ENCODE peak calls at places on chromosomes 16 and 17, in six cellular contexts. W is K562, D is A549, P is GM12878, T is HepG2, G is upper lobe of left lung. M is an unnamed sample.

GRCh38 chr17:73203135-73203787 is 10.4 kb downstream of the COG1 start:
- ATAC-seq in W (no peak), D (no peak), P (peak), T (peak), G (peak), M (peak)

GRCh38 chr17:5049314-5049819 is 14.1 kb upstream of the SLC52A1 start:
- ATAC-seq in W (no peak), D (no peak), P (peak), T (no peak), G (no peak), M (no peak)

GRCh38 chr16:87826798-87827587 is 42.3 kb downstream of the SLC7A5 start:
- ATAC-seq in W (no peak), D (peak), P (no peak), T (peak), G (no peak), M (no peak)

GRCh38 chr17:74340470-74341023 is 14.5 kb downstream of the KIF19 start:
- ATAC-seq in W (peak), D (no peak), P (peak), T (peak), G (no peak), M (no peak)

GRCh38 chr17:6254036-6254435 is 180.9 kb downstream of the AIPL1 start:
- ATAC-seq in W (no peak), D (peak), P (no peak), T (no peak), G (no peak), M (no peak)

GRCh38 chr17:57461082-57461481 is 204.8 kb downstream of the MSI2 start:
- ATAC-seq in W (no peak), D (no peak), P (peak), T (no peak), G (no peak), M (no peak)

GRCh38 chr17:77124192-77124908 is 16.4 kb upstream of the SEC14L1 start:
- ATAC-seq in W (peak), D (no peak), P (no peak), T (no peak), G (no peak), M (peak)

GRCh38 chr17:1201132-1201702 is 21.4 kb upstream of the ABR start:
- ATAC-seq in W (no peak), D (peak), P (peak), T (no peak), G (no peak), M (no peak)

GRCh38 chr16:10080031-10080772 is 102.0 kb downstream of the GRIN2A start:
- ATAC-seq in W (no peak), D (peak), P (no peak), T (peak), G (peak), M (peak)

GRCh38 chr17:33310296-33310695 is 17.2 kb upstream of the ASIC2 start:
- ATAC-seq in W (no peak), D (no peak), P (no peak), T (no peak), G (no peak), M (no peak)

GRCh38 chr17:35775583-35775982 is 14.9 kb downstream of the C17orf50 start:
- ATAC-seq in W (no peak), D (no peak), P (no peak), T (no peak), G (no peak), M (no peak)

GRCh38 chr17:2253362-2253761 is 50.2 kb downstream of the SMG6 start:
- ATAC-seq in W (no peak), D (no peak), P (no peak), T (no peak), G (no peak), M (no peak)

GRCh38 chr17:237406-237955 is 56.0 kb upstream of the DOC2B start:
- ATAC-seq in W (no peak), D (peak), P (no peak), T (no peak), G (no peak), M (no peak)

GRCh38 chr17:9817086-9817485 is 4.8 kb downstream of the GSG1L2 start:
- ATAC-seq in W (no peak), D (peak), P (no peak), T (peak), G (peak), M (peak)

GRCh38 chr16:48157794-48158193 is 2.0 kb upstream of the ABCC12 start:
- ATAC-seq in W (no peak), D (no peak), P (peak), T (no peak), G (no peak), M (no peak)

GRCh38 chr17:55134486-55135157 is 130.1 kb upstream of the HLF start:
- ATAC-seq in W (no peak), D (no peak), P (no peak), T (no peak), G (no peak), M (no peak)

GRCh38 chr17:65312718-65313382 is 175.7 kb downstream of the RGS9 start:
- ATAC-seq in W (peak), D (no peak), P (no peak), T (no peak), G (no peak), M (no peak)

GRCh38 chr17:40399185-40399584 is 18.5 kb downstream of the TOP2A start:
- ATAC-seq in W (peak), D (peak), P (peak), T (peak), G (peak), M (no peak)

GRCh38 chr17:65055280-65055707 is 1.2 kb downstream of the GNA13 start:
- ATAC-seq in W (peak), D (no peak), P (peak), T (peak), G (no peak), M (no peak)

GRCh38 chr17:75239778-75240393 is 21.5 kb downstream of the GGA3 start:
- ATAC-seq in W (no peak), D (peak), P (no peak), T (peak), G (no peak), M (no peak)

GRCh38 chr17:8366231-8366630 is 10.3 kb downstream of the KRABD2 start:
- ATAC-seq in W (no peak), D (peak), P (no peak), T (no peak), G (no peak), M (peak)

GRCh38 chr17:81990836-81991683 is 13.6 kb downstream of the ASPSCR1 start:
- ATAC-seq in W (no peak), D (peak), P (no peak), T (no peak), G (peak), M (no peak)

GRCh38 chr17:60163108-60163784 is 13.5 kb downstream of the CA4 start:
- ATAC-seq in W (peak), D (no peak), P (peak), T (peak), G (no peak), M (no peak)

DNA sequence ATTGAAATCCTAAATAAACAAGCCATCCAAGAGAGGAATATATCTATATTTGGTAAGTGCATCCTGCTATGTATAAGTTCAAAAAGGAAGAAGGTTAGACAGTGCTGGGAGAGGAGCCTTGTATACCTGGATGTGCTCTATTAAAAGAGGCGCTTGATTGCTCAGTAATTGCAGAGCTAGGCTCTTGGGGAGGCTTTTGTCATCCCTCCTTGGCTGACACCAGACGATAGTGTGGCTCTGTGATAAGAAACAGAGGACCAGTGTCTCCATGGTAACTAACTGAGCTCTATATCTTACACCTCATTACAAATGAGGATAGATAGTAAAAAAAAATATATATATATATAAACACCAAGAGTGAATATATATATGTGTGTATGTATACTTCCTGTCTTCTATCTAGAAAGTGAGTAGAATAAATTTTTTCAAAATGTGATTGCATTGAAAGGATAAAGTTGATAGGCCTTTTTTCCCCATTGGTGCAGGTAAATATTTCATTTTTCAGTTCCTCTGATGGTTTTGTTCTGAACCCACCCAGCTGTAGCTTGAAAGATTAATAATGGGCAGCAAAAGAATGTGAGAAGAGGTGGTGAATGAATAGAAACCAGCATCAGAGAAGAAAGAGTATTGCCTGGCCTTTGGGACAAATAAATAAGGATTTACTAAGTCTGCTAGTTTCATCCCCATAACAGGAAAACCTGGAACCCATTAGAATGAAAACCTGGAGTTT is 303.7 kb downstream of the ZFHX3 start:
- ATAC-seq in W (no peak), D (no peak), P (peak), T (no peak), G (no peak), M (no peak)
- TF ChIP-seq EP300 in W (no peak), D (no peak), P (no peak), T (no peak), G (no peak), M (no peak)

DNA sequence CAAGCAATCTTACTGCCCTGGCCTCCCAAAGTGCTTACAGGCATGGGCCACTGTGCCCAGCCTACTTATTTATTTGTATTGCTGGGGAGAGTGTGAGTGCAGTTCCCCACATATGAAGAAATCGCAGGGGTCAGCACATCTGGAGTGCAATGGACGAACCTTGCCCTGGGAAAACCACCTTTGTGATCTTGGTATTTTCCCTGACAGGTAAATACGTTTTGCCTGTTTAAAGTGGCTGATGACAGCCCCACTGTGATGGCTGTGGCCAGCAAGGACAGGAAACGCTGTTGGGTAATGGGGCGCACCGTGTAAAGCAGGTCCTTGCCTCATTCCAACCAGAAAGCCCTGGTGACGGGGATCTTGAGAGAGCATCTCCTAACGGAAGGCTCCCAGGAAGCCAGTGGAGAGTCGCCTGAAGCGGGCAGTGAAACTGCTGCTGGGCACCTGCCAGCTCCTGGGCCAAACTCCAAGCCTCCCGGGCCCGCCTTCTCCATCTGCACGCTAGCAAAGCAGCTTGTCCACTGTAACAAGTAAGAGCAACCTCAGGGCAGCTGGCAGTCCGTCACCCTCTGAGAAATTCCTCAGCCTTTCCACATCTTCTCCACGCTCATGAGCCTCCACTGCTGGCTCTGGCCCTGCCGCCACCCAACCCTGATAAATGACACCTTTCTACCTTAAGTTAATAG is 17.5 kb downstream of the EMC8 start:
- ATAC-seq in W (no peak), D (no peak), P (no peak), T (peak), G (peak), M (peak)
- H3K27ac ChIP-seq in W (no peak), D (no peak), P (no peak), T (peak), G (peak), M (no peak)

GRCh38 chr17:80252871-80253270 is 7.8 kb upstream of the RNF213 start:
- ATAC-seq in W (no peak), D (peak), P (no peak), T (peak), G (peak), M (no peak)

GRCh38 chr17:80256034-80256350 is 4.7 kb upstream of the RNF213 start:
- ATAC-seq in W (no peak), D (no peak), P (no peak), T (no peak), G (no peak), M (no peak)

GRCh38 chr17:80253631-80254395 is 6.8 kb upstream of the RNF213 start:
- ATAC-seq in W (no peak), D (no peak), P (no peak), T (no peak), G (no peak), M (no peak)

GRCh38 chr17:80251966-80252365 is 8.7 kb upstream of the RNF213 start:
- ATAC-seq in W (no peak), D (no peak), P (no peak), T (no peak), G (no peak), M (no peak)

DNA sequence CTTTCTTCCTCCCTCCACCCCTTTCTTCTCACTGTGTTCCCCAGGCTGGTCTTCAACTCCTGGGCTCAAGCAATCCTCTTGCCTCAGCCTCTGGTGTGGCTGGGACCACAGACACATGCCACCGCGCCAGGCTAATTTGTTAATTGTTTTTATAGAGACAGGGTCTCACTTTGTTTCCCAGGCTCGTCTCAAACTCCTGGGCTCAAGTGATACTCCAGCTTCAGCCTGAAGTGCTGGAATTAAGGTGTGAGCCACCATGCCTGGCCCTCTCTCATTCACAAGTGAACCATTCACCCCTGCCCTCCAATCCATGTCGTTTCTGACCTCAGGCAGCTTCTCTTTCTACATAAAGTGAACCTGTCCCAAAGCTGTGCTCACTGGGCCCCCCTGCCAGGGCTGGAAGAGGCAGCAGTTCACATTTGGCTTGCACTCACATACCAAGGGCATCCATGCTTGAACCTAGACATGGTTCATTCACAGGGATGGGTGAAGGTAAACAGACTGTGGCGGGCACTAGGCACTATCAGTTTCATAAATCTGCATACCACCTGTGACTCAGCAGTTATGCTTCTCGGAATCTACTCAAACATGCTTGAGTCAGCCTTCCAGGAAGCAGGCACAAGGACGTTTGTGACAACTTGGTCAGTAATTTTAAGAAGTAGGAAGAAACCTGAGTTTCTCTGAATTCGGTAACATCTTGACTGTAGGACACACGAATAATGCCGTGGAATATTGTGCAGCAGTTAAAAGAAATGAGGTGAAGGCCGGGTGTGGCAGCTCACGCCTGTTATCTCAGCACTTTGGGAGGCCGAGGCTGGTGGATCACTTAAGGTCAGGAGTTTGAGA is 6.0 kb upstream of the RNF213 start:
- ATAC-seq in W (peak), D (peak), P (peak), T (peak), G (peak), M (peak)
- TF ChIP-seq EP300 in W (peak), D (peak), P (no peak), T (peak), G (peak), M (no peak)

DNA sequence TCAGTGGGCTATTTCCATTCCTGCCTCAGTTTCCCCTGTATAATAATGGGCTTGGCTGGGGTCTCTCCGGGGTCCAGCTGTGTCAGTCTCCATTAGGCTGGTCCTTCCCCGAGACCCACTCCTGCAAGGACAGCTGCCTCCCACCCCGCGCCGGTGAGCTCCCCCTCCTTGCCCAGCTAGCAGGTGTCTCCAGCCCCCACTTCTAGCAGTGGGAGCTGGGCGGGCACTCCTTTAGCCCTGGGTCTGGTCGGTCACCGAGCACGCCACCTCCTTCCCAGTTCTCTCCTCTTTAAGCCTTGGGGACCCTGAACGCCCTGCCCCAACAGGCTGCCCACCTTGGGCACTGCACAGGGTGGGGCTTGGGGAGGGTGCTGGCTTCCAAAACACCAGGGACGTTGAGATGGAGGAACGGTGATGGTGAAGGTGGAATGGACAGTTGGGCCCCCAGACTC is 10.5 kb downstream of the TBX2 start:
- ATAC-seq in W (no peak), D (no peak), P (no peak), T (no peak), G (no peak), M (no peak)
- H3K27ac ChIP-seq in W (no peak), D (peak), P (no peak), T (no peak), G (peak), M (peak)

GRCh38 chr17:69047368-69048263 is 13.1 kb downstream of the ABCA9 start:
- ATAC-seq in W (peak), D (no peak), P (no peak), T (peak), G (peak), M (peak)
- TF ChIP-seq EP300 in W (peak), D (no peak), P (no peak), T (peak), G (no peak), M (no peak)